ENCODE peak calls at places on chromosomes 5 and 9, in nine cellular contexts. D is NCI-H460; X is activated naive CD4-positive, alpha-beta T cell; C is stomach; N is T1000; T is heart left ventricle; Z is mucosa of gallbladder; J is progenitor cell of endocrine pancreas; V is epithelial cell of prostate. Q is an unnamed sample.

GRCh38 chr5:55316842-55317241 is 9.1 kb downstream of the MTREX start:
- DNase-seq in D (no peak), X (no peak), C (no peak), N (no peak), T (no peak), Z (no peak), J (no peak), V (no peak), Q (no peak)

GRCh38 chr5:174827521-174827920 is 103.1 kb downstream of the MSX2 start:
- DNase-seq in D (no peak), X (no peak), C (no peak), N (no peak), T (no peak), Z (no peak), J (no peak), V (no peak), Q (no peak)

GRCh38 chr5:103617913-103618312 is 55.3 kb upstream of the NUDT12 start:
- DNase-seq in D (no peak), X (no peak), C (no peak), N (no peak), T (no peak), Z (no peak), J (no peak), V (no peak), Q (no peak)

GRCh38 chr5:31346896-31347557 is 153.5 kb downstream of the CDH6 start:
- DNase-seq in D (no peak), X (no peak), C (no peak), N (peak), T (no peak), Z (no peak), J (no peak), V (peak), Q (no peak)

GRCh38 chr9:133707065-133707760 is 30.9 kb downstream of the SARDH start:
- DNase-seq in D (no peak), X (no peak), C (no peak), N (no peak), T (peak), Z (no peak), J (no peak), V (no peak), Q (no peak)

GRCh38 chr5:152246401-152246800 is 158.7 kb downstream of the NMUR2 start:
- DNase-seq in D (peak), X (no peak), C (peak), N (peak), T (no peak), Z (peak), J (peak), V (no peak), Q (no peak)

GRCh38 chr5:124774002-124774318 is 27.5 kb upstream of the ZNF608 start:
- DNase-seq in D (no peak), X (no peak), C (no peak), N (no peak), T (no peak), Z (no peak), J (no peak), V (no peak), Q (no peak)

GRCh38 chr5:83767409-83767992 is 46.8 kb upstream of the HAPLN1 start:
- DNase-seq in D (no peak), X (no peak), C (no peak), N (no peak), T (no peak), Z (no peak), J (no peak), V (no peak), Q (no peak)

GRCh38 chr5:1985781-1986180 is 103.1 kb upstream of the IRX4 start:
- DNase-seq in D (no peak), X (no peak), C (no peak), N (no peak), T (no peak), Z (peak), J (no peak), V (no peak), Q (no peak)

GRCh38 chr9:116059466-116059865 is 94.1 kb upstream of the PAPPA start:
- DNase-seq in D (no peak), X (no peak), C (no peak), N (no peak), T (no peak), Z (no peak), J (no peak), V (no peak), Q (no peak)

GRCh38 chr5:172830876-172831662 is 3.0 kb upstream of the ERGIC1 start:
- DNase-seq in D (peak), X (no peak), C (no peak), N (peak), T (no peak), Z (no peak), J (no peak), V (no peak), Q (no peak)

GRCh38 chr9:23598994-23599393 is 227.0 kb downstream of the ELAVL2 start:
- DNase-seq in D (no peak), X (no peak), C (no peak), N (no peak), T (no peak), Z (no peak), J (no peak), V (peak), Q (no peak)

GRCh38 chr5:123091988-123092583 is 3.0 kb downstream of the PRDM6 start:
- DNase-seq in D (no peak), X (no peak), C (no peak), N (no peak), T (no peak), Z (no peak), J (no peak), V (no peak), Q (no peak)

GRCh38 chr5:18534119-18534518 is 899.9 kb downstream of the TAF11L14 start:
- DNase-seq in D (no peak), X (no peak), C (no peak), N (no peak), T (no peak), Z (no peak), J (no peak), V (no peak), Q (no peak)

GRCh38 chr9:3828495-3828894 is 302.7 kb upstream of the RFX3 start:
- DNase-seq in D (no peak), X (no peak), C (no peak), N (no peak), T (no peak), Z (no peak), J (no peak), V (no peak), Q (no peak)

GRCh38 chr5:166907314-166907713 is 1384.1 kb upstream of the WWC1 start:
- DNase-seq in D (no peak), X (no peak), C (no peak), N (no peak), T (no peak), Z (no peak), J (no peak), V (no peak), Q (no peak)

GRCh38 chr5:131289738-131290137 is 25.9 kb downstream of the CDC42SE2 start:
- DNase-seq in D (no peak), X (no peak), C (no peak), N (no peak), T (no peak), Z (no peak), J (no peak), V (no peak), Q (no peak)

GRCh38 chr9:20611751-20612287 is 10.5 kb downstream of the MLLT3 start:
- DNase-seq in D (peak), X (no peak), C (no peak), N (no peak), T (no peak), Z (no peak), J (no peak), V (no peak), Q (no peak)

GRCh38 chr5:115686692-115687054 is 60.8 kb upstream of the TMED7 start:
- DNase-seq in D (no peak), X (no peak), C (no peak), N (no peak), T (no peak), Z (no peak), J (no peak), V (no peak), Q (no peak)

GRCh38 chr9:89679006-89679395 is 74.2 kb downstream of the GADD45G start:
- DNase-seq in D (no peak), X (no peak), C (no peak), N (no peak), T (no peak), Z (no peak), J (no peak), V (no peak), Q (no peak)

GRCh38 chr9:89871871-89872331 is 267.1 kb downstream of the GADD45G start:
- DNase-seq in D (no peak), X (no peak), C (peak), N (no peak), T (peak), Z (no peak), J (no peak), V (no peak), Q (no peak)

GRCh38 chr5:6704361-6704851 is 8.8 kb upstream of the TENT4A start:
- DNase-seq in D (no peak), X (no peak), C (no peak), N (peak), T (peak), Z (peak), J (no peak), V (peak), Q (no peak)